ENCODE peak calls at places on chromosomes 5 and 9, in eight cellular contexts. I is midbrain; V is GM06990; A is sciatic nerve; Y is activated CD4-positive, alpha-beta T cell treated with anti-CD3 and anti-CD28 coated beads, Interleukin-2, amount 50 U/mL, for 48 hours; D is GM13976; F is RPMI8226; N is NCI-H524. M is an unnamed sample.
A peak's percentile ranks its signal among the peaks of the same experiment; 100 is the strongest.

GRCh38 chr5:17898766-17899165 is 264.5 kb downstream of the TAF11L14 start:
- DNase-seq in I (no peak), D (no peak), A (no peak), Y (no peak), F (no peak), V (no peak), N (no peak), M (no peak)

GRCh38 chr5:168851902-168852321 is 272.7 kb upstream of the PANK3 start:
- DNase-seq in Y (no peak), I (no peak), V (no peak), N (peak; percentile 72), F (no peak), D (peak; percentile 31), A (no peak), M (no peak)

GRCh38 chr9:2991292-2991691 is 147.4 kb upstream of the PUM3 start:
- DNase-seq in N (peak; percentile 37), Y (no peak), F (no peak), D (no peak), V (no peak), A (no peak), I (no peak), M (no peak)

GRCh38 chr5:62299097-62299496 is 6.9 kb upstream of the KIF2A start:
- DNase-seq in I (no peak), D (no peak), V (no peak), F (no peak), N (no peak), Y (no peak), A (no peak), M (no peak)

GRCh38 chr5:92581690-92582089 is 999.3 kb downstream of the NR2F1-AS1 start:
- DNase-seq in V (no peak), F (no peak), I (no peak), Y (no peak), N (no peak), A (no peak), D (no peak), M (no peak)

GRCh38 chr9:19551124-19551929 is 142.5 kb downstream of the ACER2 start:
- DNase-seq in A (no peak), Y (no peak), N (peak; percentile 31), I (no peak), F (peak; percentile 10), D (peak; percentile 25), V (no peak), M (no peak)

GRCh38 chr9:101601904-101602765 is 7.4 kb upstream of the PPP3R2 start:
- DNase-seq in A (no peak), V (no peak), D (peak; percentile 41), I (peak; percentile 64), F (peak; percentile 39), N (peak; percentile 83), Y (peak; percentile 5), M (no peak)

GRCh38 chr9:134329886-134330285 is 3.6 kb downstream of the RXRA start:
- DNase-seq in Y (no peak), F (peak; percentile 61), I (peak; percentile 21), D (no peak), N (no peak), A (no peak), V (no peak), M (no peak)

GRCh38 chr5:115459844-115460243 is 84.7 kb downstream of the FEM1C start:
- DNase-seq in I (no peak), A (no peak), V (no peak), N (no peak), D (no peak), Y (no peak), F (no peak), M (no peak)

GRCh38 chr9:115924669-115924987 is 229.0 kb upstream of the PAPPA start:
- DNase-seq in A (no peak), F (no peak), D (no peak), Y (no peak), I (no peak), N (no peak), V (no peak), M (no peak)

GRCh38 chr9:129776938-129777768 is 24.3 kb upstream of the PTGES start:
- DNase-seq in F (peak; percentile 53), I (peak; percentile 2), A (peak; percentile 98), N (no peak), D (peak; percentile 45), Y (peak; percentile 80), V (no peak), M (peak; percentile 74)

GRCh38 chr9:27634879-27635278 is 61.6 kb upstream of the C9orf72 start:
- DNase-seq in F (peak; percentile 30), I (no peak), A (no peak), V (no peak), N (no peak), D (no peak), Y (no peak), M (no peak)

GRCh38 chr5:142316681-142317080 is 8.1 kb downstream of the SPRY4 start:
- DNase-seq in N (no peak), D (no peak), V (no peak), A (no peak), I (no peak), F (no peak), Y (no peak), M (no peak)

GRCh38 chr5:107300928-107301327 is 369.8 kb downstream of the EFNA5 start:
- DNase-seq in I (no peak), N (no peak), D (no peak), F (no peak), A (no peak), V (no peak), Y (no peak), M (no peak)

GRCh38 chr9:123929177-123929869 is 603 bp downstream of the DENND1A start:
- DNase-seq in F (peak; percentile 34), D (peak; percentile 64), A (peak; percentile 74), V (peak; percentile 55), N (peak; percentile 64), Y (peak; percentile 29), I (peak; percentile 44), M (no peak)

GRCh38 chr5:35890021-35890740 is 33.5 kb downstream of the IL7R start:
- DNase-seq in V (no peak), N (no peak), A (no peak), F (no peak), D (no peak), I (no peak), Y (no peak), M (no peak)

GRCh38 chr5:9166202-9167147 is 379.4 kb downstream of the SEMA5A start:
- DNase-seq in F (no peak), V (no peak), D (no peak), A (no peak), I (no peak), Y (no peak), N (no peak), M (no peak)

GRCh38 chr9:71909887-71910601 is 949 bp downstream of the ABHD17B start:
- DNase-seq in N (peak; percentile 42), I (peak; percentile 69), D (peak; percentile 40), V (peak; percentile 67), Y (peak; percentile 65), F (no peak), A (peak; percentile 81), M (peak; percentile 30)

GRCh38 chr5:180395540-180396274 is 42.6 kb upstream of the GFPT2 start:
- DNase-seq in N (no peak), F (no peak), A (no peak), I (no peak), D (peak; percentile 5), V (no peak), Y (no peak), M (no peak)

GRCh38 chr9:95764490-95764889 is 111.0 kb upstream of the ERCC6L2 start:
- DNase-seq in N (no peak), A (no peak), D (no peak), V (no peak), I (no peak), Y (no peak), F (no peak), M (no peak)

GRCh38 chr5:121399879-121400278 is 451.8 kb upstream of the FTMT start:
- DNase-seq in A (no peak), F (no peak), I (no peak), D (no peak), Y (no peak), V (peak; percentile 46), N (no peak), M (no peak)

GRCh38 chr5:154078305-154078704 is 39.5 kb downstream of the MFAP3 start:
- DNase-seq in V (no peak), Y (no peak), F (no peak), A (no peak), N (no peak), D (no peak), I (no peak), M (no peak)

GRCh38 chr9:103867886-103868285 is 226.2 kb upstream of the SMC2 start:
- DNase-seq in Y (no peak), I (no peak), V (no peak), D (no peak), N (no peak), F (no peak), A (no peak), M (no peak)

GRCh38 chr5:997711-998110 is 10.9 kb upstream of the NKD2 start:
- DNase-seq in I (no peak), F (no peak), V (no peak), D (no peak), N (no peak), Y (no peak), A (peak; percentile 39), M (no peak)

GRCh38 chr9:14279671-14280070 is 34.3 kb downstream of the NFIB start:
- DNase-seq in F (no peak), I (no peak), V (no peak), Y (no peak), N (no peak), D (no peak), A (no peak), M (no peak)

GRCh38 chr5:28580616-28581015 is 1542.2 kb upstream of the CDH9 start:
- DNase-seq in D (no peak), Y (no peak), A (no peak), N (peak; percentile 76), F (no peak), I (no peak), V (no peak), M (no peak)

GRCh38 chr9:133584559-133585476 is 24.4 kb downstream of the FAM163B start:
- DNase-seq in I (peak; percentile 43), Y (no peak), D (no peak), A (no peak), F (peak; percentile 76), N (peak; percentile 69), V (no peak), M (no peak)

GRCh38 chr5:113242481-113243348 is 192.1 kb downstream of the TSSK1B start:
- DNase-seq in N (peak; percentile 74), D (no peak), V (no peak), A (no peak), F (no peak), Y (no peak), I (no peak), M (no peak)

GRCh38 chr5:142871056-142871879 is 101.1 kb downstream of the ARHGAP26 start:
- DNase-seq in I (no peak), F (no peak), V (no peak), D (no peak), N (no peak), Y (no peak), A (no peak), M (no peak)